ENCODE peak calls at places on chromosomes 4 and X, in four cellular contexts. One of them, this sample, is unnamed.

GRCh38 chrX:129842510-129843208 is 1.0 kb downstream of the ZDHHC9 start:
- DNase-seq in dorsolateral prefrontal cortex: no peak
- DNase-seq in RCC 7860: no peak
- DNase-seq in PC-3: peak; percentile 55
- DNase-seq in this sample: no peak

GRCh38 chr4:17480530-17480929 is 31.4 kb downstream of the QDPR start:
- DNase-seq in dorsolateral prefrontal cortex: no peak
- DNase-seq in RCC 7860: no peak
- DNase-seq in PC-3: no peak
- DNase-seq in this sample: no peak

GRCh38 chr4:67397931-67398330 is 147.4 kb downstream of the CENPC start:
- DNase-seq in dorsolateral prefrontal cortex: no peak
- DNase-seq in RCC 7860: no peak
- DNase-seq in PC-3: no peak
- DNase-seq in this sample: no peak

GRCh38 chr4:106763044-106763443 is 273.1 kb downstream of the DKK2 start:
- DNase-seq in dorsolateral prefrontal cortex: no peak
- DNase-seq in RCC 7860: no peak
- DNase-seq in PC-3: peak; percentile 11
- DNase-seq in this sample: no peak

GRCh38 chr4:89023140-89023539 is 33.8 kb downstream of the FAM13A start:
- DNase-seq in dorsolateral prefrontal cortex: no peak
- DNase-seq in RCC 7860: no peak
- DNase-seq in PC-3: no peak
- DNase-seq in this sample: no peak

GRCh38 chrX:70044541-70045245 is 5.0 kb downstream of the AWAT2 start:
- DNase-seq in dorsolateral prefrontal cortex: no peak
- DNase-seq in RCC 7860: no peak
- DNase-seq in PC-3: peak; percentile 61
- DNase-seq in this sample: no peak

GRCh38 chr4:176814770-176815169 is 22.0 kb upstream of the VEGFC start:
- DNase-seq in dorsolateral prefrontal cortex: no peak
- DNase-seq in RCC 7860: peak; percentile 34
- DNase-seq in PC-3: no peak
- DNase-seq in this sample: no peak

GRCh38 chr4:75724867-75725724 is 719 bp downstream of the USO1 start:
- DNase-seq in dorsolateral prefrontal cortex: peak; percentile 48
- DNase-seq in RCC 7860: peak; percentile 47
- DNase-seq in PC-3: peak; percentile 56
- DNase-seq in this sample: peak; percentile 54

GRCh38 chr4:122668241-122668640 is 47.4 kb upstream of the IL21 start:
- DNase-seq in dorsolateral prefrontal cortex: no peak
- DNase-seq in RCC 7860: no peak
- DNase-seq in PC-3: peak; percentile 34
- DNase-seq in this sample: no peak

GRCh38 chr4:70671091-70671490 is 4.8 kb upstream of the JCHAIN start:
- DNase-seq in dorsolateral prefrontal cortex: no peak
- DNase-seq in RCC 7860: peak; percentile 33
- DNase-seq in PC-3: no peak
- DNase-seq in this sample: no peak

GRCh38 chrX:24982306-24982965 is 33.3 kb downstream of the ARX start:
- DNase-seq in dorsolateral prefrontal cortex: no peak
- DNase-seq in RCC 7860: peak; percentile 17
- DNase-seq in PC-3: no peak
- DNase-seq in this sample: no peak

GRCh38 chr4:143714290-143714625 is 13.8 kb upstream of the FREM3 start:
- DNase-seq in dorsolateral prefrontal cortex: no peak
- DNase-seq in RCC 7860: no peak
- DNase-seq in PC-3: no peak
- DNase-seq in this sample: no peak

GRCh38 chr4:44071959-44072955 is 376.4 kb downstream of the KCTD8 start:
- DNase-seq in dorsolateral prefrontal cortex: no peak
- DNase-seq in RCC 7860: no peak
- DNase-seq in PC-3: no peak
- DNase-seq in this sample: no peak

GRCh38 chrX:40108959-40109287 is 11.2 kb upstream of the BCOR start:
- DNase-seq in dorsolateral prefrontal cortex: peak; percentile 65
- DNase-seq in RCC 7860: peak; percentile 49
- DNase-seq in PC-3: peak; percentile 79
- DNase-seq in this sample: no peak

GRCh38 chrX:124931241-124931640 is 388.4 kb upstream of the TEX13C start:
- DNase-seq in dorsolateral prefrontal cortex: no peak
- DNase-seq in RCC 7860: no peak
- DNase-seq in PC-3: no peak
- DNase-seq in this sample: no peak

GRCh38 chr4:26995316-26995715 is 134.7 kb downstream of the STIM2 start:
- DNase-seq in dorsolateral prefrontal cortex: no peak
- DNase-seq in RCC 7860: no peak
- DNase-seq in PC-3: no peak
- DNase-seq in this sample: no peak

GRCh38 chr4:103100691-103101090 is 1.1 kb upstream of the BDH2 start:
- DNase-seq in dorsolateral prefrontal cortex: no peak
- DNase-seq in RCC 7860: no peak
- DNase-seq in PC-3: no peak
- DNase-seq in this sample: no peak

GRCh38 chrX:24341795-24342194 is 18.6 kb upstream of the SUPT20HL1 start:
- DNase-seq in dorsolateral prefrontal cortex: no peak
- DNase-seq in RCC 7860: peak; percentile 36
- DNase-seq in PC-3: peak; percentile 21
- DNase-seq in this sample: no peak

GRCh38 chrX:68919707-68920106 is 90.9 kb downstream of the EFNB1 start:
- DNase-seq in dorsolateral prefrontal cortex: no peak
- DNase-seq in RCC 7860: no peak
- DNase-seq in PC-3: no peak
- DNase-seq in this sample: no peak

GRCh38 chrX:15311119-15311518 is 4.3 kb downstream of the ASB11 start:
- DNase-seq in dorsolateral prefrontal cortex: no peak
- DNase-seq in RCC 7860: no peak
- DNase-seq in PC-3: no peak
- DNase-seq in this sample: no peak

GRCh38 chr4:89752932-89753598 is 83.9 kb downstream of the SNCA start:
- DNase-seq in dorsolateral prefrontal cortex: no peak
- DNase-seq in RCC 7860: peak; percentile 27
- DNase-seq in PC-3: no peak
- DNase-seq in this sample: no peak

This sample was measured in B cell.